ENCODE peak calls at places on chromosomes 5 and 9, in four cellular contexts. W is RCC 7860, N is KBM-7, G is neuronal stem cell. R is an unnamed sample.
A peak's percentile ranks its signal among the peaks of the same experiment; 100 is the strongest.

GRCh38 chr9:105698348-105698747 is 4.0 kb downstream of the TMEM38B start:
- DNase-seq in W (no peak), N (no peak), G (no peak), R (no peak)

GRCh38 chr5:173313311-173313710 is 14.9 kb downstream of the STC2 start:
- DNase-seq in W (no peak), N (no peak), G (no peak), R (no peak)

GRCh38 chr5:79973511-79973910 is 17.6 kb downstream of the MTX3 start:
- DNase-seq in W (no peak), N (no peak), G (peak; percentile 48), R (no peak)

GRCh38 chr9:20811872-20812271 is 127.8 kb downstream of the FOCAD start:
- DNase-seq in W (no peak), N (no peak), G (no peak), R (no peak)

GRCh38 chr5:112938286-112938685 is 16.3 kb upstream of the REEP5 start:
- DNase-seq in W (no peak), N (no peak), G (no peak), R (no peak)

GRCh38 chr5:180129291-180130190 is 58.0 kb upstream of the RNF130 start:
- DNase-seq in W (no peak), N (no peak), G (no peak), R (no peak)

GRCh38 chr5:167814828-167815227 is 476.6 kb upstream of the WWC1 start:
- DNase-seq in W (peak; percentile 98), N (no peak), G (no peak), R (no peak)

GRCh38 chr9:95947118-95947517 is 71.6 kb downstream of the ERCC6L2 start:
- DNase-seq in W (peak; percentile 35), N (no peak), G (no peak), R (no peak)

GRCh38 chr9:124209279-124209678 is 48.5 kb upstream of the NEK6 start:
- DNase-seq in W (no peak), N (peak; percentile 43), G (peak; percentile 29), R (no peak)

GRCh38 chr9:117677578-117677977 is 26.6 kb upstream of the TLR4 start:
- DNase-seq in W (no peak), N (no peak), G (no peak), R (no peak)

GRCh38 chr9:99076483-99077171 is 28.3 kb upstream of the TGFBR1 start:
- DNase-seq in W (no peak), N (peak; percentile 68), G (no peak), R (no peak)

GRCh38 chr9:105369911-105370310 is 77.9 kb upstream of the FSD1L start:
- DNase-seq in W (no peak), N (no peak), G (no peak), R (no peak)

GRCh38 chr5:2334686-2335085 is 416.8 kb downstream of the IRX2 start:
- DNase-seq in W (no peak), N (no peak), G (no peak), R (no peak)

GRCh38 chr5:177403194-177403825 is 2.8 kb upstream of the PFN3 start:
- DNase-seq in W (no peak), N (no peak), G (peak; percentile 32), R (peak; percentile 32)

GRCh38 chr9:14618851-14619250 is 74.4 kb downstream of the ZDHHC21 start:
- DNase-seq in W (no peak), N (no peak), G (no peak), R (no peak)

GRCh38 chr9:129834489-129835127 is 467 bp downstream of the C9orf78 start:
- DNase-seq in W (no peak), N (no peak), G (no peak), R (peak; percentile 33)

GRCh38 chr5:151739395-151739794 is 19.0 kb downstream of the ATOX1 start:
- DNase-seq in W (no peak), N (no peak), G (no peak), R (no peak)

GRCh38 chr5:122183098-122183794 is 53.9 kb downstream of the ZNF474 start:
- DNase-seq in W (peak; percentile 84), N (no peak), G (no peak), R (no peak)

GRCh38 chr9:91433180-91433579 is 9.5 kb upstream of the NFIL3 start:
- DNase-seq in W (peak; percentile 93), N (peak; percentile 39), G (no peak), R (peak; percentile 64)

GRCh38 chr9:127485995-127486394 is 34.7 kb downstream of the LRSAM1 start:
- DNase-seq in W (no peak), N (no peak), G (no peak), R (no peak)

GRCh38 chr9:95129651-95130291 is 187.7 kb downstream of the FANCC start:
- DNase-seq in W (no peak), N (no peak), G (no peak), R (no peak)

GRCh38 chr5:102554092-102554491 is 55.3 kb upstream of the SLCO6A1 start:
- DNase-seq in W (no peak), N (no peak), G (peak; percentile 4), R (no peak)

GRCh38 chr5:38825494-38825893 is 20.3 kb upstream of the OSMR start:
- DNase-seq in W (no peak), N (no peak), G (no peak), R (no peak)

R was measured in OCI-LY7.